ENCODE peak calls at places on chromosomes 13 and 19, in seven cellular contexts. One of them, this sample, is unnamed.
A peak's percentile ranks its signal among the peaks of the same experiment; 100 is the strongest.

GRCh38 chr13:26372747-26373146 is 118.8 kb downstream of the CDK8 start:
- DNase-seq in lower leg skin: no peak
- DNase-seq in breast epithelium: no peak
- DNase-seq in transverse colon: no peak
- DNase-seq in H1: no peak
- DNase-seq in thyroid gland: no peak
- DNase-seq in K562: no peak
- DNase-seq in this sample: no peak

GRCh38 chr13:33751151-33751550 is 66.8 kb upstream of the RFC3 start:
- DNase-seq in lower leg skin: no peak
- DNase-seq in K562: no peak
- DNase-seq in H1: no peak
- DNase-seq in breast epithelium: no peak
- DNase-seq in thyroid gland: no peak
- DNase-seq in transverse colon: no peak
- DNase-seq in this sample: no peak

GRCh38 chr13:24684600-24684998 is 4.4 kb downstream of the ATP12A start:
- DNase-seq in breast epithelium: no peak
- DNase-seq in H1: no peak
- DNase-seq in K562: no peak
- DNase-seq in transverse colon: no peak
- DNase-seq in lower leg skin: no peak
- DNase-seq in thyroid gland: no peak
- DNase-seq in this sample: no peak

GRCh38 chr13:32585625-32586021 is 629 bp upstream of the PDS5B start:
- DNase-seq in lower leg skin: no peak
- DNase-seq in thyroid gland: peak; percentile 16
- DNase-seq in K562: no peak
- DNase-seq in transverse colon: no peak
- DNase-seq in H1: no peak
- DNase-seq in breast epithelium: no peak
- DNase-seq in this sample: no peak

GRCh38 chr13:30868806-30869470 is 37.1 kb upstream of the MEDAG start:
- DNase-seq in transverse colon: no peak
- DNase-seq in H1: no peak
- DNase-seq in breast epithelium: no peak
- DNase-seq in thyroid gland: no peak
- DNase-seq in K562: no peak
- DNase-seq in lower leg skin: no peak
- DNase-seq in this sample: no peak

GRCh38 chr13:97934590-97934989 is 18.9 kb upstream of the IPO5 start:
- DNase-seq in thyroid gland: no peak
- DNase-seq in transverse colon: no peak
- DNase-seq in breast epithelium: no peak
- DNase-seq in H1: no peak
- DNase-seq in K562: no peak
- DNase-seq in lower leg skin: no peak
- DNase-seq in this sample: no peak

GRCh38 chr13:59673301-59673700 is 490.4 kb downstream of the DIAPH3 start:
- DNase-seq in breast epithelium: no peak
- DNase-seq in H1: no peak
- DNase-seq in thyroid gland: no peak
- DNase-seq in K562: no peak
- DNase-seq in transverse colon: no peak
- DNase-seq in lower leg skin: no peak
- DNase-seq in this sample: no peak

GRCh38 chr19:34555447-34555846 is 73.9 kb downstream of the WTIP start:
- DNase-seq in H1: no peak
- DNase-seq in K562: no peak
- DNase-seq in transverse colon: no peak
- DNase-seq in breast epithelium: no peak
- DNase-seq in thyroid gland: no peak
- DNase-seq in lower leg skin: no peak
- DNase-seq in this sample: no peak

GRCh38 chr19:42131149-42132029 is 857 bp downstream of the POU2F2 start:
- DNase-seq in transverse colon: no peak
- DNase-seq in K562: no peak
- DNase-seq in thyroid gland: no peak
- DNase-seq in H1: no peak
- DNase-seq in breast epithelium: no peak
- DNase-seq in lower leg skin: no peak
- DNase-seq in this sample: no peak

GRCh38 chr13:41075034-41075433 is 13.7 kb downstream of the WBP4 start:
- DNase-seq in breast epithelium: no peak
- DNase-seq in transverse colon: no peak
- DNase-seq in lower leg skin: no peak
- DNase-seq in K562: peak; percentile 37
- DNase-seq in thyroid gland: no peak
- DNase-seq in H1: no peak
- DNase-seq in this sample: no peak

GRCh38 chr13:49497272-49497671 is 1.5 kb downstream of the PHF11 start:
- DNase-seq in lower leg skin: no peak
- DNase-seq in transverse colon: no peak
- DNase-seq in thyroid gland: no peak
- DNase-seq in breast epithelium: no peak
- DNase-seq in H1: no peak
- DNase-seq in K562: no peak
- DNase-seq in this sample: no peak

GRCh38 chr13:49499889-49500660 is 4.3 kb downstream of the PHF11 start:
- DNase-seq in breast epithelium: no peak
- DNase-seq in transverse colon: no peak
- DNase-seq in lower leg skin: no peak
- DNase-seq in K562: no peak
- DNase-seq in H1: no peak
- DNase-seq in thyroid gland: no peak
- DNase-seq in this sample: peak; percentile 12

GRCh38 chr13:49494645-49495044 is 1.1 kb upstream of the PHF11 start:
- DNase-seq in H1: no peak
- DNase-seq in thyroid gland: no peak
- DNase-seq in transverse colon: no peak
- DNase-seq in breast epithelium: no peak
- DNase-seq in K562: no peak
- DNase-seq in lower leg skin: no peak
- DNase-seq in this sample: no peak

GRCh38 chr13:49498211-49498610 is 2.5 kb downstream of the PHF11 start:
- DNase-seq in K562: no peak
- DNase-seq in transverse colon: no peak
- DNase-seq in lower leg skin: no peak
- DNase-seq in thyroid gland: no peak
- DNase-seq in breast epithelium: no peak
- DNase-seq in H1: no peak
- DNase-seq in this sample: no peak

DNA sequence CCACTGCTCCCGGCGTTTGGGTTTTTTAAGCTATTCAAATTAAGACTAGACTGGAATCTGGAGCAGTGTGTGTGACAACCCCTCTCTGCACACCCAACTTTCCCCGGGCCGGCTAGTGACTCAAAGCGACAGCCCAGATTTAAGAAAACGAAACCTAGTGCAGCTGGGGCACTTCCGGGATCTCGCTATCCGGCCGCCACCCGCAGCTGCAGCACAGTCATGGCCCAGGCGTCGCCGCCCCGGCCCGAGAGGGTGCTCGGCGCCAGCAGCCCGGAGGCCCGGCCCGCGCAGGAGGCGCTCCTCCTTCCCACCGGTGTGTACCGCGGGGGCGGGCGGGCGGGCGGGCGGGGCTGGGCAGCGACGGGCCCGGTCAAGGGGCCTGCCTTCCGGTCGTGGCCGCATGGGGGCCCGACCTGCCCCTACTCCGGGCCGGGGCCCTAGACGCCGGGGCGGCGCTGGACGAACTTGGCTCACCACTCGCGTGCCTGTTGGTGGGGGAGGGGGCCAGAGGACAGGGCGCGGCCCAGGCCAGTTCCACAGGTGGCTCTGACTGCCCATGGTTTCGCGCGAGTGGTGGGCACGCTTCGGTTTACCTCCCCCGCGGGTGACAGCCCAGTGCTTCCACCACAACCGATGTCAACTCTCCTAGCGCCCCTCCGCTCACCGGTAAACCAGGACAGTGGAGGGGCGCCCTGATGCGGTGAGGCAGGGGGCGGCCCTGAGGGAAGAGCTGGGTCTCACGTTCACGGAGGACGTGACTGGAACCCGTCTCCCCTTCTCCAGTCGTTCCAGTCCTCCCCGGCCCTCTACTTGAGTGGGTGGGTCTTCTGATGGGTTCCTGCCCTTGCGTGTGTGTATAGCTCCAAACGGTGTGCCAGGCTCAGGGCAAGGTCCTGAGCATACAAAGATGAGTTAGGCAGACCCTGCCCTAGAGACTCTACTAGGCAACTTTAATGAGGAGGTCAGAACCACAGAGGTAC is at the start of gene PHF11:
- DNase-seq in lower leg skin: peak; percentile 81
- DNase-seq in H1: peak; percentile 83
- DNase-seq in transverse colon: peak; percentile 87
- DNase-seq in thyroid gland: peak; percentile 95
- DNase-seq in breast epithelium: peak; percentile 78
- DNase-seq in K562: peak; percentile 73
- DNase-seq in this sample: peak; percentile 54
- TF ChIP-seq POLR2A in lower leg skin: no peak
- TF ChIP-seq POLR2A in H1: peak; percentile 70
- TF ChIP-seq POLR2A in transverse colon: peak; percentile 74
- TF ChIP-seq POLR2A in thyroid gland: peak; percentile 72
- TF ChIP-seq POLR2A in breast epithelium: no peak
- TF ChIP-seq POLR2A in K562: peak; percentile 58
- TF ChIP-seq POLR2A in this sample: peak; percentile 55

DNA sequence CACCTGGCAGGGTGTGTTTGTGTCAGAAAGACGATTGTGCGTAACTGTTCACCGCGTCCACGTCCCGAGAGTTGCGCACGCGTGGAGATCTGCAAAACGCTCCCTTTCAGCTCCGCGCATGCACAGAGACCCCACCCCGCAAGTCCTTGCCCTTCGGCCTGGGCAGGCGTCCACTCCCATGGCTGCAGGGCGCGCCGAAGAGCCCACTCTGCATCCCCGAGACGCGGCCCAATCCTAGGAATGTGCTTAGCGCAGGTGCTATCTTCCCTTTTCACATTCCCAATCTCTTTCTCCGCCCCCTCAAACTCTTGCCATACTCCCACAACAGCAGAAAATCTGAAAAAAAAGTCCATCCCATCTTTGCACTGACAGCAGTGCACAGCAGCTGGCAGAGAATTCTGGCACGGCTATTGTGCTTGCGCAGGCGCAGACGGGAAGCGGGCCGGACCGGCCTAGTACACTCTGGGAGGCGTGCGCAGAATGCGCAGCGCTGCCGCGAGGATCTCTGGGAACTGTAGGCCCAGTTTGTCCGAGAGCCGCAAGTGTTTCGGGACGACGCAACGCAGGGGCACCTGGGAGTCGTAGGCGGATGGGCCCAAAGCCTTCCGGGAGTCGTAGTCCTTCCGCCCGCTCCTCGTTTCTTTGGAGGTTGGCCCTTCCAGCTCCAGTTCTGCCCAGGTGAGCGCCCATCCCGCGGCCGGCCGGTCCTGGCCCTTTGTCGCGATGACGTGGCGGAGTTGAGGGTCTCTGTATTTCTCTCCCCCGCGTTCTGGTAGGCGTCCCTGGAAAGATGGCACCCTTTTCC is 23.1 kb downstream of the ZNF175 start:
- DNase-seq in breast epithelium: peak; percentile 96
- DNase-seq in transverse colon: peak; percentile 99
- DNase-seq in thyroid gland: peak; percentile 98
- DNase-seq in K562: peak; percentile 95
- DNase-seq in lower leg skin: peak; percentile 98
- DNase-seq in H1: peak; percentile 94
- DNase-seq in this sample: peak; percentile 86
- TF ChIP-seq POLR2A in breast epithelium: no peak
- TF ChIP-seq POLR2A in transverse colon: no peak
- TF ChIP-seq POLR2A in thyroid gland: peak; percentile 50
- TF ChIP-seq POLR2A in K562: no peak
- TF ChIP-seq POLR2A in lower leg skin: no peak
- TF ChIP-seq POLR2A in H1: no peak
- TF ChIP-seq POLR2A in this sample: peak; percentile 11

GRCh38 chr19:45420356-45420755 is 3.4 kb downstream of the ERCC1 start:
- DNase-seq in H1: no peak
- DNase-seq in K562: no peak
- DNase-seq in transverse colon: no peak
- DNase-seq in thyroid gland: no peak
- DNase-seq in lower leg skin: no peak
- DNase-seq in breast epithelium: no peak
- DNase-seq in this sample: no peak

GRCh38 chr19:45420871-45421270 is 2.8 kb downstream of the ERCC1 start:
- DNase-seq in transverse colon: no peak
- DNase-seq in K562: no peak
- DNase-seq in lower leg skin: no peak
- DNase-seq in H1: no peak
- DNase-seq in breast epithelium: no peak
- DNase-seq in thyroid gland: no peak
- DNase-seq in this sample: no peak

GRCh38 chr19:45418812-45419211 is 4.9 kb downstream of the ERCC1 start:
- DNase-seq in transverse colon: no peak
- DNase-seq in thyroid gland: no peak
- DNase-seq in H1: no peak
- DNase-seq in breast epithelium: no peak
- DNase-seq in lower leg skin: no peak
- DNase-seq in K562: no peak
- DNase-seq in this sample: no peak

GRCh38 chr19:45419396-45419795 is 4.3 kb downstream of the ERCC1 start:
- DNase-seq in K562: no peak
- DNase-seq in thyroid gland: no peak
- DNase-seq in breast epithelium: no peak
- DNase-seq in transverse colon: peak; percentile 61
- DNase-seq in lower leg skin: no peak
- DNase-seq in H1: no peak
- DNase-seq in this sample: no peak

DNA sequence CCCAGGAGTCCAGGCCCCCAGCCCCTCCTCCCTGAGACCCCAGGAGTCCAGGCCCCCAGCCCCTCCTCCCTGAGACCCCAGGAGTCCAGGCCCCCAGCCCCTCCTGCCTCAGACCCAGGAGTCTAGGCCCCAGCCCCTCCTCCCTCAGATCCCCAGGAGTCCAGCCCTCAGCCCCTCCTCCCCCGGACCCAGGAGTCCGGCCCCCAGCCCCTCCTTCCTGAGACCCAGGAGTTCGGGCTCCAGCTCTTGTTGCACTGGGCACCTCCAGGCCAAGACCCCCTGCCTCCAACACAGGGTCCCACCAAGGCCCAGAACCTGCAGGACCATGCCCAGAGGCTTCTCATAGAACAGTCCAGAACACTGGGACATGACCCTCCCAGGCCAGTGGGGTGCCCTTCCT is 3.8 kb downstream of the ERCC1 start:
- DNase-seq in breast epithelium: no peak
- DNase-seq in H1: no peak
- DNase-seq in thyroid gland: no peak
- DNase-seq in K562: no peak
- DNase-seq in transverse colon: no peak
- DNase-seq in lower leg skin: no peak
- DNase-seq in this sample: no peak
- TF ChIP-seq POLR2A in breast epithelium: no peak
- TF ChIP-seq POLR2A in H1: no peak
- TF ChIP-seq POLR2A in thyroid gland: no peak
- TF ChIP-seq POLR2A in K562: no peak
- TF ChIP-seq POLR2A in transverse colon: no peak
- TF ChIP-seq POLR2A in lower leg skin: no peak
- TF ChIP-seq POLR2A in this sample: no peak

DNA sequence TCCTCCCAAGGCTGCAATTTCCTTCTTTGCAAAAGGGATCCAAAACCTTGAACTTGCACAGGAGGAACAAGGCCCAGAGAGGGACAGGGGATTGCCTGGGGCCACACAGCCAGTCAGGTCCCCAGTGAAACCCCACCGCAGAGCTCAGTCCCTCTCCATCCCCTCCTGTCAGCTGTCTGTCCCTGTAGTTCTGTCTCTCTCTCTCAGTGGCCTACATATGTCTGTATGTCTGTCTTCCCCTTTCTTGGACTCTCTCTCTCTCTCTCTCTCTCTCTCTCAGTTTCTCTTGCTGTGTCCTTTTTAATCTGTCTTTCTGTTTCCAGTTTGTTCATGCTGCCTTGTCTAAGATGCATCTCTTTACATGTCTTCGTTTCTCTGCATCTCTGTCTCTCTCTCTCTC is 11.5 kb downstream of the CEACAM19 start:
- DNase-seq in breast epithelium: no peak
- DNase-seq in K562: no peak
- DNase-seq in lower leg skin: no peak
- DNase-seq in thyroid gland: no peak
- DNase-seq in H1: no peak
- DNase-seq in transverse colon: no peak
- DNase-seq in this sample: no peak
- TF ChIP-seq POLR2A in breast epithelium: no peak
- TF ChIP-seq POLR2A in K562: no peak
- TF ChIP-seq POLR2A in lower leg skin: no peak
- TF ChIP-seq POLR2A in thyroid gland: no peak
- TF ChIP-seq POLR2A in H1: no peak
- TF ChIP-seq POLR2A in transverse colon: no peak
- TF ChIP-seq POLR2A in this sample: no peak